ENCODE peak calls at places on chromosomes 16 and 17, in eight cellular contexts. T is ovary, C is GM23248, J is thyroid gland, K is uterus, Z is right lobe of liver, F is A673, D is keratinocyte. P is an unnamed sample.
A peak's percentile ranks its signal among the peaks of the same experiment; 100 is the strongest.

GRCh38 chr17:38709864-38710602 is 5.0 kb downstream of the MLLT6 start:
- DNase-seq in F (no peak), C (no peak), Z (no peak), D (no peak), T (no peak), J (no peak), K (no peak), P (no peak)

GRCh38 chr16:85081765-85082164 is 30.5 kb downstream of the CIBAR2 start:
- DNase-seq in F (no peak), D (no peak), K (no peak), T (no peak), C (no peak), Z (no peak), J (no peak), P (no peak)

GRCh38 chr16:14111713-14112538 is 40.8 kb downstream of the MRTFB start:
- DNase-seq in T (peak; percentile 59), F (no peak), J (peak; percentile 88), D (no peak), Z (peak; percentile 89), C (peak; percentile 24), K (peak; percentile 67), P (no peak)

GRCh38 chr17:34562387-34562786 is 17.0 kb upstream of the TMEM132E start:
- DNase-seq in K (no peak), F (no peak), Z (no peak), D (no peak), T (no peak), J (no peak), C (peak; percentile 23), P (no peak)

GRCh38 chr16:85370881-85371651 is 242.1 kb upstream of the GSE1 start:
- DNase-seq in F (no peak), K (no peak), C (peak; percentile 87), J (peak; percentile 91), T (no peak), D (no peak), Z (no peak), P (peak; percentile 88)

GRCh38 chr17:57289130-57289529 is 32.8 kb downstream of the MSI2 start:
- DNase-seq in Z (no peak), F (no peak), J (peak; percentile 7), D (no peak), T (no peak), C (peak; percentile 6), K (no peak), P (no peak)

GRCh38 chr17:16942141-16943031 is 29.5 kb downstream of the TNFRSF13B start:
- DNase-seq in K (no peak), Z (no peak), D (no peak), J (no peak), C (peak; percentile 47), F (no peak), T (no peak), P (peak; percentile 13)

GRCh38 chr17:55086635-55087058 is 118.1 kb downstream of the STXBP4 start:
- DNase-seq in C (peak; percentile 77), F (peak; percentile 68), D (peak; percentile 4), T (no peak), Z (no peak), J (no peak), K (no peak), P (no peak)

GRCh38 chr16:49825006-49825405 is 30.9 kb downstream of the ZNF423 start:
- DNase-seq in D (no peak), F (no peak), K (no peak), T (no peak), J (no peak), Z (no peak), C (no peak), P (no peak)

GRCh38 chr16:68300736-68301459 is 9.8 kb downstream of the SLC7A6OS start:
- DNase-seq in D (no peak), F (no peak), J (no peak), T (no peak), C (peak; percentile 48), K (no peak), Z (no peak), P (no peak)

GRCh38 chr17:66308856-66309255 is 6.4 kb downstream of the PRKCA start:
- DNase-seq in F (no peak), D (no peak), C (peak; percentile 7), T (no peak), K (no peak), Z (no peak), J (no peak), P (no peak)
- H3K4me1 ChIP-seq in F (peaks cover 6% of the 10 kb centered on the region), D (peaks cover 4% of the 10 kb centered on the region), C (peaks cover 30% of the 10 kb centered on the region), T (peaks cover 3% of the 10 kb centered on the region), K (peaks cover 4% of the 10 kb centered on the region), Z (peaks cover 5% of the 10 kb centered on the region), J (peaks cover 32% of the 10 kb centered on the region), P (no peaks in the 10 kb centered on the region)

DNA sequence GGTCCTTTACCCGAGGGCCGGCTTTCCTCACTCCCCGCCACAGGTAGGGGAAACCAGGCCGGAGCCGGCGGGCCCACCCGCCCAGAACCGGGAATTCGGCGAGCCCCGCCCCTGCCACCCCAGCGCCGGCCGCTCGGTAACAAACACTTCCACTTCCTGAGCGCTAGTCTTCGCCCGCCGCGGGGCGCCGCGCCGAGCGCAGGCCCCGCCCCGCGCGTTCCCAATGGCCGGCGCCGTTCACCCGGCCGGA is 224 bp upstream of the NHERF1 start:
- DNase-seq in D (no peak), Z (no peak), C (no peak), J (no peak), F (no peak), T (no peak), K (no peak), P (no peak)
- H3K27ac ChIP-seq in D (no peak overlapping the region), Z (peak overlapping the region; percentile 30), C (no peak overlapping the region), J (peak overlapping the region; percentile 69), F (peak overlapping the region; percentile 42), T (peak overlapping the region; percentile 65), K (peak overlapping the region; percentile 55), P (no peak overlapping the region)

DNA sequence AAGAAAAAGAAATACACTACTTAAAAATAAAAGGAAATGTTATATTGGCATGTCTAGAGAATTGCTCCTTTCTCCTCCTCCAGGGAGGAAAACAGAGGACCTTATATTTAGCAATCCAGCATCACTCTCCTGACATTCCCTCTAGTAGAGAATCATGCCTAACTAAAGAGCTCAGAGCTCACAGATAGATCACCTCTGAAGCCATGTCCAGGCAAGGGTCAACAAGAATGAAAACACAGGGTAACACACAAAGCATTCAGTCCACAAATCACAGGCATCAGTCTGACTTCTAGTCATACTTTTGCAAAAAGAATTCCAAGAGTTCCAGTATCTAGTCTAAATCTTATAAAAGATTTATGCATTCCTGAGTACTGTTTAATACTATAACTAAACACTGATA is 4.4 kb upstream of the HASPIN start:
- DNase-seq in D (no peak), J (no peak), K (no peak), T (no peak), F (no peak), Z (no peak), C (peak; percentile 24), P (no peak)
- H3K36me3 ChIP-seq in D (peaks cover 25% of the 10 kb centered on the region), J (peaks cover 12% of the 10 kb centered on the region), K (no peaks in the 10 kb centered on the region), T (no peaks in the 10 kb centered on the region), F (peaks cover 43% of the 10 kb centered on the region), Z (no peaks in the 10 kb centered on the region), C (peaks cover 41% of the 10 kb centered on the region), P (peaks cover 5% of the 10 kb centered on the region)

GRCh38 chr16:70433456-70434103 is 5.3 kb downstream of the ST3GAL2 start:
- DNase-seq in D (no peak), C (peak; percentile 80), F (peak; percentile 52), J (no peak), T (no peak), Z (no peak), K (peak; percentile 68), P (peak; percentile 79)

GRCh38 chr16:70432800-70433455 is 6.0 kb downstream of the ST3GAL2 start:
- DNase-seq in D (no peak), J (no peak), Z (no peak), K (no peak), F (no peak), C (peak; percentile 32), T (no peak), P (no peak)

GRCh38 chr16:70429888-70430666 is 8.8 kb downstream of the ST3GAL2 start:
- DNase-seq in C (no peak), F (no peak), Z (peak; percentile 68), D (no peak), K (no peak), J (peak; percentile 78), T (no peak), P (no peak)

GRCh38 chr16:70430667-70431536 is 8.0 kb downstream of the ST3GAL2 start:
- DNase-seq in F (peak; percentile 65), J (peak; percentile 22), K (no peak), C (peak; percentile 12), T (no peak), D (no peak), Z (no peak), P (no peak)

DNA sequence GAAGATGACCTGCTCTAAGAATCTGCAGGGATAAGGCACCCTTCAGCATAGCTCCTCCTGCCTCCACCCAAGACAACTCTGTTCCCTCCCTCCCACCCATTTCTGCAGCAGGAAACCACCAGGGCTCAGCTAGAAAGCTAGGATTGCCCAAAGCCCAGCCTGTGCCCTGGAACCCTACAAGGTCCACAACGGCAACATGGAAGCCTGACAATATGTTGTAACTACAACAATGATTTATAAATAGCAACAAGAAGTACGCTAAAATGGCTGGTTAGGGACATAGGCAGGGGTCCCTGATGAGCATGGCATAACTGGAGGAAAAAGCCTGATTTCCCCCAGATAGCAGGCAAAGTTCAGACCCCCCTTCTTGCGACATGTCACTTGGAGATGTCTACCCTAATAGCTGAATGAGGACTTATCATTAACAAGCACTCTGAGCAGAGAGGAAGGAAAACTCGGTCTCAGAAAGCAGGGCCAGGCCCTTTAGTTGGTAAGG is 6.5 kb downstream of the ST3GAL2 start:
- DNase-seq in D (no peak), T (no peak), K (no peak), C (no peak), J (no peak), Z (no peak), F (no peak), P (no peak)
- H3K4me1 ChIP-seq in D (peaks cover 20% of the 10 kb centered on the region), T (peaks cover 49% of the 10 kb centered on the region), K (peaks cover 19% of the 10 kb centered on the region), C (peaks cover 51% of the 10 kb centered on the region), J (peaks cover 88% of the 10 kb centered on the region), Z (peaks cover 32% of the 10 kb centered on the region), F (peaks cover 54% of the 10 kb centered on the region), P (peaks cover 6% of the 10 kb centered on the region)

GRCh38 chr16:15993946-15994665 is 44.7 kb downstream of the ABCC1 start:
- DNase-seq in Z (no peak), D (no peak), T (no peak), F (no peak), C (peak; percentile 69), K (no peak), J (peak; percentile 47), P (peak; percentile 69)

GRCh38 chr16:15993541-15993940 is 44.1 kb downstream of the ABCC1 start:
- DNase-seq in C (peak; percentile 60), K (no peak), T (no peak), D (no peak), F (no peak), J (no peak), Z (no peak), P (no peak)

GRCh38 chr16:15993128-15993527 is 43.7 kb downstream of the ABCC1 start:
- DNase-seq in C (no peak), F (no peak), T (no peak), Z (no peak), K (no peak), D (no peak), J (no peak), P (no peak)

GRCh38 chr16:15988268-15989013 is 39.0 kb downstream of the ABCC1 start:
- DNase-seq in K (no peak), F (no peak), Z (no peak), J (no peak), D (no peak), C (no peak), T (no peak), P (no peak)

GRCh38 chr16:15990902-15991301 is 41.5 kb downstream of the ABCC1 start:
- DNase-seq in T (no peak), J (no peak), F (no peak), Z (no peak), C (no peak), K (no peak), D (no peak), P (no peak)
- H3K27ac ChIP-seq in T (no peak overlapping the region), J (peak overlapping the region; percentile 36), F (no peak overlapping the region), Z (no peak overlapping the region), C (no peak overlapping the region), K (no peak overlapping the region), D (no peak overlapping the region), P (no peak overlapping the region)

GRCh38 chr17:4679652-4680051 is 24.3 kb downstream of the PELP1 start:
- DNase-seq in J (no peak), D (no peak), K (no peak), T (no peak), C (peak; percentile 78), F (no peak), Z (no peak), P (no peak)
- H3K36me3 ChIP-seq in J (peaks cover 40% of the 10 kb centered on the region), D (peaks cover 23% of the 10 kb centered on the region), K (no peaks in the 10 kb centered on the region), T (no peaks in the 10 kb centered on the region), C (peaks cover 9% of the 10 kb centered on the region), F (peaks cover 72% of the 10 kb centered on the region), Z (no peaks in the 10 kb centered on the region), P (no peaks in the 10 kb centered on the region)

P was measured in aorta.